ENCODE peak calls at places on chromosomes 1 and 21, in four cellular contexts. V is HTR-8/SVneo, G is EL, A is pancreas. C is an unnamed sample.

GRCh38 chr21:44866780-44867179 is 6.7 kb downstream of the PTTG1IP start:
- DNase-seq in V (no peak), G (peak), A (no peak), C (no peak)

GRCh38 chr1:205774277-205775014 is 836 bp downstream of the RAB29 start:
- DNase-seq in V (no peak), G (peak), A (no peak), C (no peak)

GRCh38 chr21:42556960-42557359 is 43.3 kb downstream of the SLC37A1 start:
- DNase-seq in V (no peak), G (no peak), A (no peak), C (no peak)

GRCh38 chr1:193558491-193559028 is 372.1 kb upstream of the B3GALT2 start:
- DNase-seq in V (peak), G (peak), A (peak), C (peak)

GRCh38 chr1:193827516-193827915 is 641.1 kb upstream of the B3GALT2 start:
- DNase-seq in V (no peak), G (no peak), A (no peak), C (no peak)

GRCh38 chr1:72439036-72439435 is 156.7 kb upstream of the NEGR1 start:
- DNase-seq in V (no peak), G (peak), A (no peak), C (no peak)

GRCh38 chr1:56340977-56341376 is 238.4 kb downstream of the PLPP3 start:
- DNase-seq in V (no peak), G (no peak), A (no peak), C (no peak)

GRCh38 chr1:65216989-65217388 is 69.0 kb downstream of the AK4 start:
- DNase-seq in V (no peak), G (no peak), A (no peak), C (no peak)

GRCh38 chr1:182615468-182616129 is 11.4 kb upstream of the RGS16 start:
- DNase-seq in V (no peak), G (peak), A (no peak), C (peak)

GRCh38 chr1:233547726-233548125 is 66.2 kb upstream of the KCNK1 start:
- DNase-seq in V (no peak), G (no peak), A (no peak), C (no peak)

GRCh38 chr1:17032741-17033140 is 21.0 kb upstream of the ATP13A2 start:
- DNase-seq in V (no peak), G (no peak), A (no peak), C (no peak)

GRCh38 chr1:23524716-23525401 is 6.2 kb downstream of the E2F2 start:
- DNase-seq in V (no peak), G (no peak), A (no peak), C (no peak)

GRCh38 chr21:41585199-41585994 is 77.4 kb upstream of the TMPRSS2 start:
- DNase-seq in V (no peak), G (no peak), A (no peak), C (no peak)

GRCh38 chr1:7491089-7491817 is 279.8 kb upstream of the VAMP3 start:
- DNase-seq in V (no peak), G (no peak), A (no peak), C (no peak)

GRCh38 chr1:228058981-228059535 is 23.4 kb upstream of the ARF1 start:
- DNase-seq in V (no peak), G (no peak), A (no peak), C (no peak)

C was measured in SIG-M5.